ENCODE peak calls at places on chromosome 1, in four cellular contexts. T, D, U and E are unnamed samples.

GRCh38 chr1:36653850-36654249 is 171.1 kb upstream of the CSF3R start:
- DNase-seq in T (peak; percentile 5), D (no peak), U (no peak), E (peak; percentile 57)

GRCh38 chr1:207309775-207310273 is 11.7 kb upstream of the CD55 start:
- DNase-seq in T (peak; percentile 93), U (peak; percentile 80), D (no peak), E (peak; percentile 91)

GRCh38 chr1:5232537-5232936 is 578.1 kb downstream of the AJAP1 start:
- DNase-seq in U (no peak), T (no peak), D (no peak), E (no peak)

GRCh38 chr1:181099152-181100014 is 10.9 kb downstream of the IER5 start:
- DNase-seq in T (no peak), U (peak; percentile 47), D (peak; percentile 46), E (peak; percentile 94)

GRCh38 chr1:221667504-221667903 is 74.4 kb downstream of the DUSP10 start:
- DNase-seq in D (no peak), T (peak; percentile 74), U (peak; percentile 58), E (peak; percentile 93)

GRCh38 chr1:112457965-112458364 is 50.8 kb upstream of the WNT2B start:
- DNase-seq in D (no peak), T (no peak), U (no peak), E (no peak)

GRCh38 chr1:231139125-231139649 is 22.7 kb upstream of the TRIM67 start:
- DNase-seq in T (peak; percentile 71), D (no peak), U (peak; percentile 85), E (peak; percentile 78)

GRCh38 chr1:39187276-39188046 is 17.0 kb upstream of the MACF1 start:
- DNase-seq in T (no peak), U (no peak), D (no peak), E (no peak)

GRCh38 chr1:178060789-178061556 is 32.9 kb upstream of the RASAL2 start:
- DNase-seq in T (no peak), U (peak; percentile 87), D (no peak), E (peak; percentile 90)

GRCh38 chr1:229203030-229203751 is 67.7 kb upstream of the RAB4A start:
- DNase-seq in U (peak; percentile 41), D (no peak), T (peak; percentile 31), E (peak; percentile 86)